ENCODE peak calls at places on chromosomes 11 and 22, in nine cellular contexts. C is keratinocyte, H is stomach, L is adipocyte, F is trophoblast cell, Q is heart right ventricle, S is endothelial cell of umbilical vein, M is colonic mucosa, V is thyroid gland. A is an unnamed sample.

GRCh38 chr11:105701098-105701497 is 91.2 kb downstream of the GRIA4 start:
- DNase-seq in H (no peak), M (no peak), Q (no peak), F (no peak), L (no peak), C (no peak), V (no peak), S (no peak), A (no peak)

GRCh38 chr11:45409587-45409986 is 123.4 kb upstream of the SYT13 start:
- DNase-seq in V (no peak), M (no peak), Q (no peak), L (no peak), S (no peak), F (no peak), C (no peak), H (no peak), A (no peak)

GRCh38 chr11:69934861-69935494 is 115.8 kb upstream of the FGF3 start:
- DNase-seq in C (no peak), L (no peak), V (no peak), F (peak; percentile 20), S (no peak), M (no peak), Q (no peak), H (no peak), A (no peak)

GRCh38 chr11:37110383-37110782 is 512.3 kb upstream of the RAG2 start:
- DNase-seq in F (no peak), S (no peak), C (no peak), V (no peak), L (peak; percentile 10), M (no peak), Q (no peak), H (no peak), A (no peak)

GRCh38 chr11:121389651-121390050 is 62.5 kb upstream of the SORL1 start:
- DNase-seq in M (no peak), F (no peak), S (no peak), L (no peak), V (peak; percentile 78), Q (peak; percentile 68), H (no peak), C (no peak), A (no peak)

GRCh38 chr22:47120399-47120798 is 357.9 kb downstream of the TBC1D22A start:
- DNase-seq in V (no peak), C (no peak), M (no peak), F (no peak), S (no peak), Q (no peak), L (no peak), H (no peak), A (no peak)

GRCh38 chr11:1304376-1304775 is 5.1 kb downstream of the TOLLIP start:
- DNase-seq in F (no peak), H (peak; percentile 73), L (no peak), M (peak; percentile 67), C (no peak), Q (no peak), V (no peak), S (peak; percentile 44), A (peak; percentile 58)

GRCh38 chr11:73203322-73203721 is 14.8 kb upstream of the P2RY2 start:
- DNase-seq in S (no peak), Q (no peak), V (peak; percentile 0), C (no peak), L (no peak), H (no peak), F (no peak), M (no peak), A (no peak)

GRCh38 chr22:17851754-17852153 is 77.5 kb upstream of the BID start:
- DNase-seq in Q (peak; percentile 81), L (no peak), H (no peak), M (no peak), S (no peak), F (no peak), V (peak; percentile 53), C (no peak), A (no peak)

GRCh38 chr11:69644071-69644961 is 3.4 kb downstream of the CCND1 start:
- DNase-seq in V (peak; percentile 98), M (peak; percentile 76), S (peak; percentile 29), Q (peak; percentile 82), H (peak; percentile 87), F (no peak), L (peak; percentile 97), C (no peak), A (peak; percentile 67)

GRCh38 chr11:44176541-44177213 is 81.2 kb downstream of the EXT2 start:
- DNase-seq in L (no peak), H (no peak), Q (no peak), M (no peak), V (no peak), C (no peak), F (no peak), S (no peak), A (no peak)

GRCh38 chr11:107140988-107141387 is 122.7 kb upstream of the GUCY1A2 start:
- DNase-seq in M (no peak), L (no peak), V (no peak), C (no peak), S (no peak), F (no peak), Q (no peak), H (no peak), A (no peak)

GRCh38 chr11:2576536-2576935 is 123.3 kb downstream of the KCNQ1OT1 start:
- DNase-seq in V (peak; percentile 2), Q (no peak), C (no peak), H (no peak), S (no peak), M (no peak), L (no peak), F (no peak), A (peak; percentile 5)

GRCh38 chr11:79708319-79708928 is 267.6 kb upstream of the TENM4 start:
- DNase-seq in V (no peak), Q (peak; percentile 5), F (no peak), L (peak; percentile 72), C (no peak), S (no peak), M (peak; percentile 26), H (no peak), A (peak; percentile 13)

GRCh38 chr11:45643585-45643984 is 21.8 kb downstream of the CHST1 start:
- DNase-seq in H (no peak), L (no peak), Q (no peak), C (no peak), S (peak; percentile 34), M (no peak), F (no peak), V (no peak), A (no peak)

GRCh38 chr11:117985953-117986887 is at the start of gene IL10RA:
- DNase-seq in H (peak; percentile 84), S (peak; percentile 78), M (peak; percentile 90), F (peak; percentile 97), L (peak; percentile 33), V (peak; percentile 78), Q (peak; percentile 74), C (no peak), A (peak; percentile 90)
- H3K4me1 ChIP-seq in H (peaks cover 18% of the 10 kb centered on the region), S (peaks cover 4% of the 10 kb centered on the region), M (peaks cover 4% of the 10 kb centered on the region), F (peaks cover 7% of the 10 kb centered on the region), L (no peaks in the 10 kb centered on the region), V (peaks cover 4% of the 10 kb centered on the region), Q (peaks cover 11% of the 10 kb centered on the region), C (peaks cover 4% of the 10 kb centered on the region), A (no peaks in the 10 kb centered on the region)

GRCh38 chr11:12683857-12684256 is 9.6 kb downstream of the TEAD1 start:
- DNase-seq in S (no peak), F (peak; percentile 70), Q (no peak), V (no peak), L (peak; percentile 75), C (no peak), M (no peak), H (no peak), A (no peak)

GRCh38 chr11:12686246-12687060 is 12.2 kb downstream of the TEAD1 start:
- DNase-seq in F (peak; percentile 70), H (no peak), C (no peak), V (no peak), S (peak; percentile 46), Q (no peak), M (no peak), L (no peak), A (no peak)

GRCh38 chr11:12684354-12684753 is 10.1 kb downstream of the TEAD1 start:
- DNase-seq in S (no peak), L (no peak), M (no peak), H (no peak), F (no peak), C (no peak), V (no peak), Q (no peak), A (no peak)

GRCh38 chr11:12684821-12685220 is 10.6 kb downstream of the TEAD1 start:
- DNase-seq in V (peak; percentile 65), C (no peak), M (peak; percentile 77), L (no peak), Q (no peak), S (no peak), H (peak; percentile 34), F (no peak), A (peak; percentile 46)

DNA sequence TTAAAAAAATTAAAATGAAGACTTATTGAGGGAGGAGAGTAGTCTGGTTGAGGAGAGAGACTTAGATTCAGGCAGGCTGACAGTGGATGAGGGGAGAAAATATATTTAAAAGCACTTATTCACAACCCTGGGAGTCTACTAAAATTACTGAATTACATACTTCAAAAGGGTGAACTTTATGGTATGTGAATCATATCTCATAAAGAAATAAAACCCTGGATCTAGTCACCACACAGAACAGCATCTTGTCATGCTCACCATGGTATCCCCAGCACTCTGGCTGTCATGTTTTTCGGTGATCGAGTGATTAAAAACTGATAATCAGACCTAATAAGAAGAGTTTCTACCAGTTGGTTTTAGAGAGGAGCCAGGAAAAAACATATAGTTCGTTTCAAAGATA is 11.0 kb downstream of the TEAD1 start:
- DNase-seq in L (no peak), M (no peak), C (no peak), V (no peak), S (no peak), F (no peak), Q (no peak), H (no peak), A (no peak)
- H3K4me1 ChIP-seq in L (peaks cover 68% of the 10 kb centered on the region), M (peaks cover 15% of the 10 kb centered on the region), C (peaks cover 69% of the 10 kb centered on the region), V (peaks cover 68% of the 10 kb centered on the region), S (peaks cover 37% of the 10 kb centered on the region), F (peaks cover 49% of the 10 kb centered on the region), Q (peaks cover 61% of the 10 kb centered on the region), H (peaks cover 96% of the 10 kb centered on the region), A (peaks cover 45% of the 10 kb centered on the region)

GRCh38 chr22:44942056-44942455 is 67.7 kb downstream of the PHF21B start:
- DNase-seq in V (no peak), S (no peak), Q (no peak), H (no peak), C (no peak), L (no peak), F (no peak), M (no peak), A (no peak)
- H3K4me1 ChIP-seq in V (no peaks in the 10 kb centered on the region), S (no peaks in the 10 kb centered on the region), Q (no peaks in the 10 kb centered on the region), H (no peaks in the 10 kb centered on the region), C (no peaks in the 10 kb centered on the region), L (no peaks in the 10 kb centered on the region), F (no peaks in the 10 kb centered on the region), M (no peaks in the 10 kb centered on the region), A (no peaks in the 10 kb centered on the region)

DNA sequence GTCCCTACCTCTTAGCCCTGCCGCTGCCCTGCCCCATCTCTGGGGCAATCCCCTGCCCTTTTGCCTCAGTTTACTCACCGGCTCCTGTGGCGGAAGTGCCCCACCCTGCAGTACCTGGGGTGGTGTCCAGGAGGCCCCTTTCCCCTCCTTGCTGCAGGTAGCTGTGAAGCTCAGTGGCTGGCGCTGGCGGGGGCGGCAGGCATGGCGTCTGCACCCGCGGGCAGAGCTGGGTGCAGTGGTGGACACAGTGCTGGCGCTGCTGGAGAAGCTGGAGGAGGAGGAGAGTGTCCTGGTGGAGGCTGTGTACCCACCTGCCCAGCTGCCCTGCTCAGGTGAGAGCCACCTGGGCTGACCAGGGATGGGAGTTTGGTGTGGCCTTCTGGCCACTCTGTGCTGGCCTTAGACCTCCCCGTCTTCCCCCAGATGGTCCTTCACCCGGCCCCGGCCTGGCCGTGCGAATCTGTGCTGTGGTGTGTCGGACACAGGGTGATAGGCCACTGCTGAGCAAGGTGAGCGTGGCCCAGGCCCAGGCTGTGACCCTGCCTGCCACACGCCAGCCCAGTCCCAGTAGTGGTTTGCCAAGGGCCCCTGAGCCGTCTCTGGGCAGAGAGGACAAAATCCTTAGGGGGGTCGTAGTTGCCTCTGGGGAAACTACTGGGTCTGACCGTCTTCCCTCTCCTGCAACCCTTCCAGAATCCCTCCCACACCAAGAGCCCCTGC is 4.0 kb downstream of the CARNS1 start:
- DNase-seq in F (no peak), S (no peak), Q (no peak), V (no peak), H (no peak), C (no peak), L (no peak), M (no peak), A (no peak)
- H3K4me1 ChIP-seq in F (peaks cover 12% of the 10 kb centered on the region), S (peaks cover 4% of the 10 kb centered on the region), Q (peaks cover 48% of the 10 kb centered on the region), V (peaks cover 16% of the 10 kb centered on the region), H (peaks cover 68% of the 10 kb centered on the region), C (peaks cover 22% of the 10 kb centered on the region), L (peaks cover 4% of the 10 kb centered on the region), M (no peaks in the 10 kb centered on the region), A (peaks cover 13% of the 10 kb centered on the region)

A was measured in transverse colon.